ENCODE peak calls at places on chromosome X, in six cellular contexts. L is A549, B is K562, M is GM12878, X is endothelial cell of umbilical vein, I is HepG2. W is an unnamed sample.

GRCh38 chrX:67544281-67544680 is 460 bp downstream of the AR start:
- DNase-seq in L (peak), B (no peak), M (no peak), X (no peak), I (no peak), W (no peak)

GRCh38 chrX:40167240-40168182 is 69.8 kb upstream of the BCOR start:
- DNase-seq in L (no peak), B (peak), M (no peak), X (no peak), I (no peak), W (no peak)

GRCh38 chrX:129230850-129231512 is 292.3 kb downstream of the SMARCA1 start:
- DNase-seq in L (no peak), B (no peak), M (no peak), X (no peak), I (peak), W (no peak)

GRCh38 chrX:46991664-46992063 is 79.4 kb downstream of the JADE3 start:
- DNase-seq in L (no peak), B (no peak), M (no peak), X (no peak), I (no peak), W (no peak)

GRCh38 chrX:101550825-101551767 is 749 bp downstream of the ARMCX1 start:
- DNase-seq in L (no peak), B (peak), M (no peak), X (peak), I (no peak), W (no peak)

GRCh38 chrX:55908685-55909212 is 191.2 kb downstream of the RRAGB start:
- DNase-seq in L (peak), B (no peak), M (no peak), X (peak), I (no peak), W (no peak)

GRCh38 chrX:72712094-72712755 is 1.9 kb downstream of the PHKA1 start:
- DNase-seq in L (no peak), B (no peak), M (no peak), X (peak), I (no peak), W (peak)

GRCh38 chrX:108304210-108304609 is 134.0 kb downstream of the COL4A6 start:
- DNase-seq in L (no peak), B (peak), M (no peak), X (peak), I (no peak), W (peak)

GRCh38 chrX:32408389-32408788 is 803.0 kb downstream of the DMD start:
- DNase-seq in L (peak), B (no peak), M (no peak), X (no peak), I (no peak), W (peak)

GRCh38 chrX:119757979-119758681 is at the start of gene SOWAHD:
- DNase-seq in L (peak), B (peak), M (no peak), X (no peak), I (peak), W (peak)

GRCh38 chrX:43559643-43560042 is 96.5 kb upstream of the MAOA start:
- DNase-seq in L (peak), B (peak), M (no peak), X (peak), I (peak), W (peak)

GRCh38 chrX:1899841-1900240 is 285.0 kb downstream of the ASMT start:
- DNase-seq in L (no peak), B (no peak), M (no peak), X (no peak), I (no peak), W (no peak)

GRCh38 chrX:39196192-39197102 is 395.2 kb downstream of the MID1IP1 start:
- DNase-seq in L (no peak), B (peak), M (peak), X (no peak), I (no peak), W (peak)

GRCh38 chrX:78979789-78980464 is 34.7 kb downstream of the P2RY10 start:
- DNase-seq in L (no peak), B (no peak), M (peak), X (no peak), I (no peak), W (no peak)
- H3K4me3 ChIP-seq in L (no peak), B (no peak), M (peak), X (no peak), I (no peak), W (no peak)

DNA sequence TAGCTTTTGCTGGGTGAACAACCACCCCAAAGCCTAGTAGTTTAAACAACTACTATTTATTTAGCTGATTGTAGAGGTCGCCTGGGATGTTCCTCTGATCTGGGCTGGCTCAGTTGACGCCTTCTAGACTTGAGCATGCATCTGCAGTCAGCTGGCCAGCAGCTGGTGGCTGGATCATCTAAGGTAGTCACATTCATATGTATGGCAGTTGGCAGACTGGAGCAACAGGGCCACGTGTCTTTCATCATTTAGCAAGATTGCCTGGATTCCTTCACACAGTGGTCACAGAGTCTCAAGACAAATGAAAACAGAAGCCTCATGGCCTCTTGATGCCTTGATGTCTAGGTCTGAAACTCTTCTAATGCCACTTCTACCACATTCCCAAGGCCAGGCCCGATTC is 220.6 kb upstream of the S100G start:
- DNase-seq in L (no peak), B (no peak), M (no peak), X (no peak), I (no peak), W (no peak)
- TF ChIP-seq MYC in L (no peak), B (no peak), M (no peak), X (no peak), I (no peak), W (no peak)

GRCh38 chrX:20265726-20266681 is 705 bp downstream of the RPS6KA3 start:
- DNase-seq in L (peak), B (peak), M (no peak), X (peak), I (no peak), W (peak)

GRCh38 chrX:20266810-20267598 is at the start of gene RPS6KA3:
- DNase-seq in L (peak), B (peak), M (peak), X (peak), I (peak), W (peak)

GRCh38 chrX:20263474-20263873 is 3.2 kb downstream of the RPS6KA3 start:
- DNase-seq in L (peak), B (no peak), M (no peak), X (peak), I (no peak), W (peak)

GRCh38 chrX:20267599-20267923 is 852 bp upstream of the RPS6KA3 start:
- DNase-seq in L (no peak), B (no peak), M (no peak), X (peak), I (no peak), W (no peak)

GRCh38 chrX:20265221-20265725 is 1.4 kb downstream of the RPS6KA3 start:
- DNase-seq in L (peak), B (peak), M (no peak), X (peak), I (peak), W (peak)
- TF ChIP-seq POLR2A in L (no peak), B (peak), M (peak), X (no peak), I (peak), W (no peak)

GRCh38 chrX:133546441-133546840 is 131.2 kb upstream of the GPC4 start:
- DNase-seq in L (no peak), B (no peak), M (no peak), X (no peak), I (no peak), W (peak)
- H3K4me3 ChIP-seq in L (no peak), B (no peak), M (no peak), X (no peak), I (no peak), W (no peak)

DNA sequence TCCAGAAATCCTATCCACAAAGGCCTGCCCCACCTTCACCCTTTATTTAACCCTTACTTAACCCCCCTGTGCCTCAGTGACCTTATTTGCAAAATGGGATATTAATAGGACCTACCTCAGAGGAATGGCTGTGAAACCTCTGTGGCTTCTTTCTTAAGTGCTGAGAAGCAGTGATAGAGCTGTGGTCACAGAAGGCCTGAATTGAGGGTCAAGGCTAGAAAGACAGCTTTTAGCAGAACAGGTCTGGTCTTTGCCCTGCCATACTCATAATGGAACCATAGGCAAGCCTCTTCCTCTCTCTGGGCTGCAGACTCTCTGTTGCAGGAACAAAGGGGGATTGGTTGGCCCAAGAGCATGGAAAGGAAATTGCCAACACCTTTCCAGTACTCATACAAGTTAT is 63.5 kb upstream of the MAMLD1 start:
- DNase-seq in L (no peak), B (no peak), M (no peak), X (no peak), I (no peak), W (no peak)
- TF ChIP-seq MYC in L (no peak), B (no peak), M (no peak), X (no peak), I (no peak), W (no peak)

DNA sequence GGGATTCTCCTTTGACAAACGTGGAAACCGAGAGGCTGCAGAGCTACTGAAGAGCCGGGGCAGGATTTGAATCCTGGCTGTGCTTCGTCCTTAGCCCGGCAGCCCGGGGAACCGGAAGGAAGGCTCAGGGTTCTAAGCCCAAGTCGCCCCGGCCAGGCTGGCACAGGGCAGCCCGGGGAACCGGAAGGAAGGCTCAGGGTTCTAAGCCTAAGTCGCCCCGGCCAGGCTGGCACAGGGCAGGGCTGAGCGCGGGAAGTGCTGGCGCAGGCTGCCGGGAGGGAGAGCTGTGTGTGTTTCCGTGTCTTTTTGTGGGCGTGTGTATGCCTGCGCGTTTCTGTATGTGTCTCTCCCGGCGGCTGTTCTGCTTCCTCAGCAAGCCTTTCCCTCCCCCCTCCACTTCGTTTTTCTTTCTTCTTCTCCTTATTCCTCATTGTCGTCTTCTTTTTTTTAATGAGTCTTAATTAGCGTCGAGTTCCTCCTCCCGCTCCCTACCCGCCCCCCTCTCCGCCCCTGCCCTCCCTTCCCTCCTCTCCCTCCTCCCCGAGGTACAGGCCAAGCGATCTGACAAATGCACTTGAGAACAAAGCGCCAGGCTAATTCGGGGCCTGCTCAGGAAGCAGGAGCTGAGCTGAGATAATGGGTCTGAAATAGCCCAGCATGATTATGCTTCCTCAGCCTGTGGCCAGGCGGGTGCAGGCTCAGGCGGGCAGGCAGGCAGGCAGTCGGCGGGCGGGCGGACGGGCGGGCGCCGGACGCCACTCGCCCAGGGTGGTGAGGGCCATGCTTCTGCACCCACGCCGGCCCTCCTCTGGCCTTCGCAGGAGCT is 65.9 kb downstream of the EFNB1 start:
- DNase-seq in L (no peak), B (peak), M (no peak), X (peak), I (no peak), W (peak)
- TF ChIP-seq POLR2A in L (no peak), B (no peak), M (no peak), X (no peak), I (no peak), W (no peak)

GRCh38 chrX:51461053-51462050 is 35.0 kb downstream of the NUDT11 start:
- DNase-seq in L (peak), B (peak), M (no peak), X (peak), I (peak), W (peak)
- H3K4me3 ChIP-seq in L (no peak), B (no peak), M (no peak), X (no peak), I (no peak), W (no peak)

W was measured in NB4.